ENCODE peak calls at places on chromosomes 4 and X, in six cellular contexts. D is bronchial epithelial cell; J is endodermal cell; Q is CD8-positive, alpha-beta T cell; Y is fibroblast of the aortic adventitia; Z is dorsolateral prefrontal cortex. A is an unnamed sample.

GRCh38 chr4:67928547-67928946 is 34.7 kb downstream of the TMPRSS11A start:
- DNase-seq in Q (no peak), D (peak), Y (peak), Z (no peak), J (peak), A (no peak)

GRCh38 chr4:170675568-170676262 is 586.0 kb upstream of the AADAT start:
- DNase-seq in Y (no peak), J (no peak), Q (no peak), Z (no peak), D (peak), A (no peak)

GRCh38 chrX:13220916-13221315 is 98.9 kb downstream of the ATXN3L start:
- DNase-seq in J (no peak), D (peak), Z (no peak), Y (peak), Q (no peak), A (no peak)

GRCh38 chrX:34805951-34806350 is 136.6 kb upstream of the FAM47B start:
- DNase-seq in J (no peak), Y (no peak), Z (no peak), D (no peak), Q (no peak), A (no peak)

GRCh38 chrX:107025538-107025937 is 25.5 kb upstream of the MORC4 start:
- DNase-seq in Y (peak), Q (no peak), Z (no peak), D (peak), J (no peak), A (peak)

GRCh38 chrX:69066021-69066757 is 99.1 kb downstream of the PJA1 start:
- DNase-seq in D (no peak), Q (peak), Y (no peak), Z (no peak), J (peak), A (no peak)

GRCh38 chr4:186844059-186844681 is 120.5 kb upstream of the FAT1 start:
- DNase-seq in J (no peak), Y (peak), Z (no peak), Q (no peak), D (peak), A (no peak)

GRCh38 chrX:25754399-25754798 is 383.7 kb upstream of the MAGEB18 start:
- DNase-seq in D (no peak), J (peak), Y (no peak), Q (no peak), Z (no peak), A (no peak)

GRCh38 chr4:41480985-41481384 is 57.0 kb upstream of the LIMCH1 start:
- DNase-seq in D (no peak), Y (no peak), Q (no peak), Z (no peak), J (no peak), A (no peak)

GRCh38 chr4:120209706-120210105 is 143.1 kb upstream of the MAD2L1 start:
- DNase-seq in Q (no peak), Y (no peak), D (no peak), J (no peak), Z (no peak), A (no peak)

GRCh38 chrX:68719904-68720614 is 72.6 kb downstream of the STARD8 start:
- DNase-seq in D (no peak), Z (no peak), Y (no peak), Q (no peak), J (peak), A (no peak)

GRCh38 chrX:102341867-102342266 is 94.9 kb downstream of the NXF2 start:
- DNase-seq in Y (no peak), Q (no peak), D (no peak), Z (no peak), J (no peak), A (no peak)

GRCh38 chrX:70422886-70423336 is at the start of gene GDPD2:
- DNase-seq in Z (no peak), D (peak), Q (no peak), J (peak), Y (peak), A (peak)

GRCh38 chr4:92629302-92629701 is 325.5 kb downstream of the GRID2 start:
- DNase-seq in Y (no peak), D (no peak), Z (no peak), J (no peak), Q (no peak), A (no peak)

GRCh38 chr4:7708981-7709380 is 230.7 kb downstream of the AFAP1 start:
- DNase-seq in Q (no peak), D (no peak), Z (no peak), Y (no peak), J (no peak), A (no peak)

GRCh38 chr4:52635130-52635529 is 24.0 kb downstream of the USP46 start:
- DNase-seq in Z (no peak), J (no peak), Q (no peak), Y (no peak), D (no peak), A (no peak)

GRCh38 chrX:5681159-5681558 is 547.5 kb downstream of the NLGN4X start:
- DNase-seq in D (peak), J (no peak), Z (no peak), Q (no peak), Y (no peak), A (no peak)

GRCh38 chrX:40947276-40947675 is 138.0 kb upstream of the USP9X start:
- DNase-seq in D (no peak), Q (no peak), Z (no peak), Y (peak), J (no peak), A (no peak)

GRCh38 chrX:115547448-115547847 is 13.5 kb upstream of the PLS3 start:
- DNase-seq in Y (no peak), Z (no peak), J (peak), D (no peak), Q (no peak), A (no peak)

GRCh38 chr4:14928035-14928434 is 74.2 kb upstream of the CPEB2 start:
- DNase-seq in Q (no peak), J (no peak), D (no peak), Y (no peak), Z (no peak), A (no peak)

GRCh38 chr4:3723232-3723642 is 42.9 kb upstream of the ADRA2C start:
- DNase-seq in J (no peak), D (no peak), Q (no peak), Y (no peak), Z (no peak), A (no peak)

GRCh38 chr4:56755901-56756300 is 65.6 kb downstream of the SPINK2 start:
- DNase-seq in D (peak), Z (no peak), Q (no peak), Y (no peak), J (no peak), A (no peak)

GRCh38 chrX:151970661-151971060 is 3.8 kb downstream of the GABRE start:
- DNase-seq in D (peak), Q (no peak), Z (no peak), J (no peak), Y (peak), A (no peak)

GRCh38 chr4:70868778-70869177 is 29.1 kb upstream of the GRSF1 start:
- DNase-seq in Z (no peak), J (peak), Y (no peak), Q (no peak), D (no peak), A (no peak)

GRCh38 chr4:173489514-173489913 is 40.5 kb downstream of the HAND2 start:
- DNase-seq in J (no peak), D (no peak), Y (peak), Q (no peak), Z (no peak), A (no peak)

GRCh38 chr4:24118031-24118430 is 228.2 kb upstream of the PPARGC1A start:
- DNase-seq in D (no peak), Y (no peak), Z (no peak), Q (no peak), J (no peak), A (no peak)

GRCh38 chr4:185115827-185116232 is 27.2 kb upstream of the SLC25A4 start:
- DNase-seq in D (no peak), Q (no peak), Z (no peak), J (peak), Y (peak), A (peak)

GRCh38 chrX:43559643-43560042 is 96.5 kb upstream of the MAOA start:
- DNase-seq in J (peak), Z (peak), Q (peak), Y (peak), D (peak), A (peak)

GRCh38 chrX:426881-427280 is 40.2 kb upstream of the PPP2R3B start:
- DNase-seq in Y (no peak), Q (no peak), Z (no peak), D (no peak), J (no peak), A (no peak)

GRCh38 chrX:106619797-106620196 is 8.0 kb downstream of the RADX start:
- DNase-seq in Z (no peak), Q (no peak), J (no peak), Y (peak), D (peak), A (no peak)

GRCh38 chr4:160848901-160849735 is 1314.7 kb downstream of the FSTL5 start:
- DNase-seq in Y (no peak), D (peak), Q (no peak), J (peak), Z (no peak), A (no peak)

GRCh38 chr4:149005191-149005590 is 563.0 kb upstream of the NR3C2 start:
- DNase-seq in Z (no peak), J (peak), Q (no peak), D (no peak), Y (no peak), A (no peak)

DNA sequence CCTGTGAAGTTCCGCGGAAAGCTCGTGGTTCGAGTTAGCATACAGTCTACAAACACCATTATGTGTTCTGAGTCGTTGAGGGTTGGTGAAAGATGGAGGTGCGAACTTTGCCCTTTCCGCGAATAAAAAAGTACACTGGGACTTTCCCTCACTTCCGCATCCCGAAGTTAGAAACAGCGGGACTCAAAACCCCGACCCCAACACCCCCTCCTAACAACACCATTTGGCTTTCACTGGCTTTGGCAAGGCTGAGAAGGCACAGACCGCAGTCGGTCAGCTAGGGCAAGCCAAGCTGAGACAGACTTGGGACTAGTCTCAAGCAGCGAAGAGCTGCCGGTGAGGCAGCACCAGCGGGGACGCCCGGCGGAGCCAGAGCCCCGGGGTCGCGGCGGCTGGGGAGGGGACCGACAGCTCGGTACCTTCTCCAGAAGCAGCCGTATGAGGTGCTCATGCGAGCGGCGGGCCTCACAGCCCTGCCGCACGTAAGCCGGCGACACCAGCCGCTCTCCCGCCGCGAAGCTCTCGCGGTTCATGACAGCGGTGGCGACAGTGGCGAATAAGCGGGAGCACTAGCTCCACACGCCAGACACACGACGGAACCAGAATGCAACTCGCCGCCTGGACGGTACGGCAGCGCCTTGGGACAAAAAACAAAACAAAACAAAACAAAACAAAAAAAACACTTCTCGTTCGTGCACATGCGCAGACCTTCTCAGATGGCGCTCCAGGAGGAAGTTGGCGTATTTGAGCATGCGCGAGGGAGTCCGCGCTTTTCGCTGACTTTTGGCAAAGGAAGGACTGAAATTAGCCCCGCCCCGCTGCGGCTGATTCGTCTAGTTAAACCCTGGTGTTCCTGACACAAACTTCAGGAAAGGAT is at the start of gene SEPSECS:
- DNase-seq in Q (peak), Y (peak), J (peak), D (peak), Z (peak), A (peak)
- TF ChIP-seq CTCF in Q (no peak), Y (no peak), J (no peak), D (no peak), Z (no peak), A (no peak)

GRCh38 chr4:95017690-95018089 is 259.9 kb downstream of the BMPR1B start:
- DNase-seq in Y (no peak), Z (no peak), D (no peak), Q (no peak), J (no peak), A (no peak)

GRCh38 chr4:95018845-95019244 is 261.1 kb downstream of the BMPR1B start:
- DNase-seq in D (no peak), Q (no peak), Z (no peak), Y (no peak), J (no peak), A (no peak)

GRCh38 chr4:95023110-95023509 is 265.4 kb downstream of the BMPR1B start:
- DNase-seq in Q (no peak), J (no peak), D (peak), Z (no peak), Y (peak), A (no peak)

GRCh38 chr4:95021099-95021498 is 263.3 kb downstream of the BMPR1B start:
- DNase-seq in J (no peak), D (no peak), Q (no peak), Y (no peak), Z (no peak), A (no peak)

GRCh38 chr4:95020521-95020920 is 262.8 kb downstream of the BMPR1B start:
- DNase-seq in Q (no peak), J (no peak), Y (no peak), D (no peak), Z (no peak), A (no peak)
- TF ChIP-seq CTCF in Q (no peak), J (no peak), Y (no peak), D (no peak), Z (no peak), A (no peak)

DNA sequence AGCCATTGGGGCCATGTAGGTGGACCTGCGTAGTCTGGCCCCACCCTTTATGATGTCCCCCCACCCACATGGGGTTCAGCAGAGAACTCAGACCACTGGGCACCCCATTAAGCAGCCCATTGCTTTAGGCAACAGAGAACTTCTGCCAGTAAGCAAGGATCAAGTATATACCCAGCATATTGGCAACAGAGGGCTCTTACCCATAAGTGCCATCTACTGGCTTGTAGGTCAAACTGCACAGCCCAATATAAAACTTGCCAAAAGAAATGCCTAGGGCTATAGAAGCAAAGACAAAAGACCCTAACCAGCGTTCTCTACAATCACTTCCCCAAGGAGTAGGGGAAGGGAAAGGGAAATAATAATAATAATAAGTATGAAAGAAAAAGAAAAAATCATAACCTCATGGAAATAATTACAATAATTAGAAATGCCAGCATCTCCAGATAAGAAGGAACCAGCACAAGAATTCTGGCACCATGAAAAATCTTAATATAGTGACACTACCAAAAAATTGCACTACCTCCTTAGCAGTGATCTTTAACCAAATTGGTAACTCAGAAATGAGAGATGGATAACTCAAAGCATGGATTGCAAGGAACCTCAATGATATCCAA is 1090.7 kb downstream of the FAT4 start:
- DNase-seq in D (peak), Q (no peak), J (no peak), Y (peak), Z (no peak), A (no peak)
- TF ChIP-seq CTCF in D (peak), Q (no peak), J (peak), Y (peak), Z (no peak), A (peak)

GRCh38 chr4:181293014-181293413 is 950.2 kb upstream of the TENM3 start:
- DNase-seq in J (no peak), Y (no peak), Z (no peak), Q (no peak), D (no peak), A (no peak)

GRCh38 chr4:181291615-181292014 is 951.6 kb upstream of the TENM3 start:
- DNase-seq in D (no peak), Q (no peak), J (no peak), Z (no peak), Y (no peak), A (no peak)

GRCh38 chr4:181293541-181293940 is 949.7 kb upstream of the TENM3 start:
- DNase-seq in D (no peak), Q (no peak), J (peak), Y (no peak), Z (no peak), A (no peak)

GRCh38 chr4:181289203-181289602 is 954.0 kb upstream of the TENM3 start:
- DNase-seq in Q (no peak), D (no peak), Z (no peak), Y (no peak), J (peak), A (no peak)

GRCh38 chr4:181294421-181294820 is 948.8 kb upstream of the TENM3 start:
- DNase-seq in Z (no peak), Q (no peak), Y (no peak), J (no peak), D (no peak), A (no peak)
- TF ChIP-seq CTCF in Z (no peak), Q (no peak), Y (no peak), J (no peak), D (no peak), A (no peak)

DNA sequence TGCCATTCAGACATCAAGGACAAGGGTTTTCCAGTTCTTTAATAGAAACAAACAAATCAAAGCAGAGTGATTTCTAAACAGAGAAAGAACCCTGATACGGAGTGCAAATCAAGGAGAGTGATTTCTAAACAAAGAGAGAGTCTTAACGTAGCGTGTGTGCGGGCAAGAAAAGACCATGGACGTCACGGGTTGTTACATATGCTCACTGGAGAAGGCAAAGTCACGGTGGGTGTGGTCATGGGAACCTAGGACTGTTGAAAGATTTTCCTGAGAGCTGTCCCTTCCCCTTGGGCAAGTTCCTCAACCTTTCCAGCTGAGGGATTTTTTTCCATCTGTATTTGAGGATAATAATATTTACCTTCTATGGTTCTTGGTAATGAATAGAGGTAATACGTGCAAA is 95.0 kb upstream of the SLC34A2 start:
- DNase-seq in Q (no peak), Z (no peak), J (no peak), D (peak), Y (no peak), A (no peak)
- TF ChIP-seq CTCF in Q (no peak), Z (no peak), J (no peak), D (no peak), Y (no peak), A (no peak)

DNA sequence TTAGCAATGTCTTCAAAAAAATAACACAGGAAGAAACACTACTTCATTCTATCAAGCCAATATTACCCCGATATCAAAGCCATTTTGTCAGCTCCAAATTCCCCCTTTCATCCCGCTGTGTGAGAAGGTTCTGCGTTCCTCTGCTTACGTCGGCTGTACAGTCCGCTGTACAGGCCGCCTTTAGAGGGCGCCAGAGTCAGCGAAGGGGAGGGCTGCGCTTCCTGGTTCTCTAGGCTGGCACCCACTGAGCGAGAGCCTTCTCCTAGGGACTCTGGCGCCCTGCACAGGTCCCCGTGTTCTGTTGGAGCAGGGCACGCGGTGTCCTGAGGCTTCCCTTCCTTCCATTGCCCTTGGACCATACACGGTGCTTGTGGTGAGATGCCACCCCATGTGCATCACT is 25.3 kb upstream of the CT45A1 start:
- DNase-seq in J (peak), Z (no peak), Q (no peak), D (no peak), Y (no peak), A (no peak)
- TF ChIP-seq CTCF in J (peak), Z (no peak), Q (no peak), D (peak), Y (no peak), A (no peak)